ENCODE peak calls at places on chromosomes 4 and X, in nine cellular contexts. One of them, this sample, is unnamed.

GRCh38 chr4:153205757-153206156 is 1.5 kb downstream of the TRIM2 start:
- DNase-seq in lung: peak; percentile 59
- DNase-seq in HAP-1: peak; percentile 66
- DNase-seq in adrenal gland: no peak
- DNase-seq in cardiac muscle cell: peak; percentile 37
- DNase-seq in heart right ventricle: no peak
- DNase-seq in CD8-positive, alpha-beta T cell: no peak
- DNase-seq in ovary: no peak
- DNase-seq in transverse colon: peak; percentile 80
- DNase-seq in this sample: no peak

GRCh38 chr4:89752932-89753598 is 83.9 kb downstream of the SNCA start:
- DNase-seq in lung: no peak
- DNase-seq in HAP-1: no peak
- DNase-seq in adrenal gland: peak; percentile 81
- DNase-seq in cardiac muscle cell: peak; percentile 80
- DNase-seq in heart right ventricle: no peak
- DNase-seq in CD8-positive, alpha-beta T cell: no peak
- DNase-seq in ovary: peak; percentile 23
- DNase-seq in transverse colon: no peak
- DNase-seq in this sample: no peak

GRCh38 chr4:111798840-111799239 is 346.4 kb upstream of the FAM241A start:
- DNase-seq in lung: no peak
- DNase-seq in HAP-1: peak; percentile 65
- DNase-seq in adrenal gland: no peak
- DNase-seq in cardiac muscle cell: no peak
- DNase-seq in heart right ventricle: no peak
- DNase-seq in CD8-positive, alpha-beta T cell: no peak
- DNase-seq in ovary: no peak
- DNase-seq in transverse colon: no peak
- DNase-seq in this sample: no peak

GRCh38 chrX:69387559-69388487 is 116.3 kb upstream of the NALF2 start:
- DNase-seq in lung: peak; percentile 32
- DNase-seq in HAP-1: peak; percentile 75
- DNase-seq in adrenal gland: peak; percentile 51
- DNase-seq in cardiac muscle cell: peak; percentile 60
- DNase-seq in heart right ventricle: peak; percentile 33
- DNase-seq in CD8-positive, alpha-beta T cell: no peak
- DNase-seq in ovary: peak; percentile 54
- DNase-seq in transverse colon: peak; percentile 19
- DNase-seq in this sample: no peak

GRCh38 chrX:139120760-139121159 is 409.2 kb upstream of the FGF13 start:
- DNase-seq in lung: no peak
- DNase-seq in HAP-1: no peak
- DNase-seq in adrenal gland: no peak
- DNase-seq in cardiac muscle cell: no peak
- DNase-seq in heart right ventricle: no peak
- DNase-seq in CD8-positive, alpha-beta T cell: no peak
- DNase-seq in ovary: no peak
- DNase-seq in transverse colon: no peak
- DNase-seq in this sample: no peak

GRCh38 chr4:111761531-111761930 is 383.7 kb upstream of the FAM241A start:
- DNase-seq in lung: no peak
- DNase-seq in HAP-1: no peak
- DNase-seq in adrenal gland: no peak
- DNase-seq in cardiac muscle cell: no peak
- DNase-seq in heart right ventricle: no peak
- DNase-seq in CD8-positive, alpha-beta T cell: no peak
- DNase-seq in ovary: no peak
- DNase-seq in transverse colon: no peak
- DNase-seq in this sample: no peak

GRCh38 chrX:43870758-43871419 is 11.4 kb downstream of the MAOB start:
- DNase-seq in lung: no peak
- DNase-seq in HAP-1: no peak
- DNase-seq in adrenal gland: peak; percentile 31
- DNase-seq in cardiac muscle cell: no peak
- DNase-seq in heart right ventricle: peak; percentile 28
- DNase-seq in CD8-positive, alpha-beta T cell: no peak
- DNase-seq in ovary: peak; percentile 25
- DNase-seq in transverse colon: no peak
- DNase-seq in this sample: no peak

GRCh38 chr4:3136454-3136853 is 62.0 kb downstream of the HTT start:
- DNase-seq in lung: no peak
- DNase-seq in HAP-1: no peak
- DNase-seq in adrenal gland: no peak
- DNase-seq in cardiac muscle cell: peak; percentile 46
- DNase-seq in heart right ventricle: no peak
- DNase-seq in CD8-positive, alpha-beta T cell: no peak
- DNase-seq in ovary: no peak
- DNase-seq in transverse colon: no peak
- DNase-seq in this sample: no peak

GRCh38 chrX:28719620-28720019 is 132.4 kb downstream of the IL1RAPL1 start:
- DNase-seq in lung: no peak
- DNase-seq in HAP-1: no peak
- DNase-seq in adrenal gland: no peak
- DNase-seq in cardiac muscle cell: no peak
- DNase-seq in heart right ventricle: no peak
- DNase-seq in CD8-positive, alpha-beta T cell: no peak
- DNase-seq in ovary: no peak
- DNase-seq in transverse colon: no peak
- DNase-seq in this sample: no peak

GRCh38 chr4:17512973-17513665 is 1.2 kb upstream of the QDPR start:
- DNase-seq in lung: no peak
- DNase-seq in HAP-1: no peak
- DNase-seq in adrenal gland: no peak
- DNase-seq in cardiac muscle cell: no peak
- DNase-seq in heart right ventricle: no peak
- DNase-seq in CD8-positive, alpha-beta T cell: no peak
- DNase-seq in ovary: no peak
- DNase-seq in transverse colon: no peak
- DNase-seq in this sample: no peak

GRCh38 chr4:74970577-74970976 is 37.7 kb downstream of the PARM1 start:
- DNase-seq in lung: no peak
- DNase-seq in HAP-1: no peak
- DNase-seq in adrenal gland: no peak
- DNase-seq in cardiac muscle cell: no peak
- DNase-seq in heart right ventricle: no peak
- DNase-seq in CD8-positive, alpha-beta T cell: no peak
- DNase-seq in ovary: no peak
- DNase-seq in transverse colon: no peak
- DNase-seq in this sample: no peak

GRCh38 chr4:84596826-84597225 is 13.9 kb downstream of the CDS1 start:
- DNase-seq in lung: peak; percentile 47
- DNase-seq in HAP-1: no peak
- DNase-seq in adrenal gland: no peak
- DNase-seq in cardiac muscle cell: no peak
- DNase-seq in heart right ventricle: no peak
- DNase-seq in CD8-positive, alpha-beta T cell: no peak
- DNase-seq in ovary: no peak
- DNase-seq in transverse colon: no peak
- DNase-seq in this sample: peak; percentile 39

GRCh38 chr4:119289313-119289712 is 32.6 kb downstream of the FABP2 start:
- DNase-seq in lung: no peak
- DNase-seq in HAP-1: no peak
- DNase-seq in adrenal gland: no peak
- DNase-seq in cardiac muscle cell: no peak
- DNase-seq in heart right ventricle: no peak
- DNase-seq in CD8-positive, alpha-beta T cell: no peak
- DNase-seq in ovary: no peak
- DNase-seq in transverse colon: no peak
- DNase-seq in this sample: no peak
- H3K36me3 ChIP-seq in lung: peaks cover 5% of the 10 kb centered on the region
- H3K36me3 ChIP-seq in HAP-1: peaks cover 2% of the 10 kb centered on the region
- H3K36me3 ChIP-seq in adrenal gland: peaks cover 2% of the 10 kb centered on the region
- H3K36me3 ChIP-seq in cardiac muscle cell: peaks cover 19% of the 10 kb centered on the region
- H3K36me3 ChIP-seq in heart right ventricle: no peaks in the 10 kb centered on the region
- H3K36me3 ChIP-seq in CD8-positive, alpha-beta T cell: no peaks in the 10 kb centered on the region
- H3K36me3 ChIP-seq in ovary: no peaks in the 10 kb centered on the region
- H3K36me3 ChIP-seq in transverse colon: peaks cover 16% of the 10 kb centered on the region
- H3K36me3 ChIP-seq in this sample: no peaks in the 10 kb centered on the region

GRCh38 chr4:94934864-94935263 is 177.1 kb downstream of the BMPR1B start:
- DNase-seq in lung: no peak
- DNase-seq in HAP-1: no peak
- DNase-seq in adrenal gland: no peak
- DNase-seq in cardiac muscle cell: no peak
- DNase-seq in heart right ventricle: no peak
- DNase-seq in CD8-positive, alpha-beta T cell: no peak
- DNase-seq in ovary: no peak
- DNase-seq in transverse colon: no peak
- DNase-seq in this sample: no peak
- H3K36me3 ChIP-seq in lung: no peaks in the 10 kb centered on the region
- H3K36me3 ChIP-seq in HAP-1: no peaks in the 10 kb centered on the region
- H3K36me3 ChIP-seq in adrenal gland: no peaks in the 10 kb centered on the region
- H3K36me3 ChIP-seq in cardiac muscle cell: no peaks in the 10 kb centered on the region
- H3K36me3 ChIP-seq in heart right ventricle: no peaks in the 10 kb centered on the region
- H3K36me3 ChIP-seq in CD8-positive, alpha-beta T cell: no peaks in the 10 kb centered on the region
- H3K36me3 ChIP-seq in ovary: no peaks in the 10 kb centered on the region
- H3K36me3 ChIP-seq in transverse colon: no peaks in the 10 kb centered on the region
- H3K36me3 ChIP-seq in this sample: no peaks in the 10 kb centered on the region

GRCh38 chr4:113730467-113731216 is 30.9 kb downstream of the CAMK2D start:
- DNase-seq in lung: no peak
- DNase-seq in HAP-1: no peak
- DNase-seq in adrenal gland: no peak
- DNase-seq in cardiac muscle cell: no peak
- DNase-seq in heart right ventricle: no peak
- DNase-seq in CD8-positive, alpha-beta T cell: no peak
- DNase-seq in ovary: no peak
- DNase-seq in transverse colon: no peak
- DNase-seq in this sample: no peak

GRCh38 chr4:113727802-113728201 is 33.7 kb downstream of the CAMK2D start:
- DNase-seq in lung: no peak
- DNase-seq in HAP-1: no peak
- DNase-seq in adrenal gland: no peak
- DNase-seq in cardiac muscle cell: no peak
- DNase-seq in heart right ventricle: no peak
- DNase-seq in CD8-positive, alpha-beta T cell: no peak
- DNase-seq in ovary: no peak
- DNase-seq in transverse colon: no peak
- DNase-seq in this sample: no peak

GRCh38 chr4:113725963-113726362 is 35.6 kb downstream of the CAMK2D start:
- DNase-seq in lung: no peak
- DNase-seq in HAP-1: peak; percentile 73
- DNase-seq in adrenal gland: no peak
- DNase-seq in cardiac muscle cell: no peak
- DNase-seq in heart right ventricle: no peak
- DNase-seq in CD8-positive, alpha-beta T cell: no peak
- DNase-seq in ovary: no peak
- DNase-seq in transverse colon: no peak
- DNase-seq in this sample: no peak
- H3K36me3 ChIP-seq in lung: no peaks in the 10 kb centered on the region
- H3K36me3 ChIP-seq in HAP-1: no peaks in the 10 kb centered on the region
- H3K36me3 ChIP-seq in adrenal gland: no peaks in the 10 kb centered on the region
- H3K36me3 ChIP-seq in cardiac muscle cell: no peaks in the 10 kb centered on the region
- H3K36me3 ChIP-seq in heart right ventricle: no peaks in the 10 kb centered on the region
- H3K36me3 ChIP-seq in CD8-positive, alpha-beta T cell: no peaks in the 10 kb centered on the region
- H3K36me3 ChIP-seq in ovary: no peaks in the 10 kb centered on the region
- H3K36me3 ChIP-seq in transverse colon: no peaks in the 10 kb centered on the region
- H3K36me3 ChIP-seq in this sample: no peaks in the 10 kb centered on the region

DNA sequence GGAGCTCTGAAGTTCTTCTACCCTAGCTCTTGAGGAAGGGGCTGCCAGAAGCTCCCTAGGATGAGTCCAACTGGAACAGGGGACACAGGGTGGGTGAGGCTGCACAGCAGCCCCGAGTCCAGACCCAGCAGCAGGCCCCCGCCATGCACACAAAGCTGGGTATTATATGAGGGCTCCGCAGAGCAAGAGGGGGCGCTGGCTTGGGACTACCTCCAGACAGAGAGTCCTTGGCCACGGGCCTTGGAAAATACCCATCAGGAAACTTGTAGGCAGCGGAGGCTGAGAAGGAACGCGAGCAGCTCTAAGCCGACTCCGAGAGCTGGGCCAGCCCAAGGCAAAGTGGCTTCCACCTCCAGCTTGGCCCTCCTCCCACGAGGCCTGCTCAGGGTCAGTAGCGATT is 8.1 kb downstream of the HCFC1 start:
- DNase-seq in lung: no peak
- DNase-seq in HAP-1: no peak
- DNase-seq in adrenal gland: no peak
- DNase-seq in cardiac muscle cell: no peak
- DNase-seq in heart right ventricle: no peak
- DNase-seq in CD8-positive, alpha-beta T cell: no peak
- DNase-seq in ovary: no peak
- DNase-seq in transverse colon: no peak
- DNase-seq in this sample: no peak
- H3K36me3 ChIP-seq in lung: peaks cover 42% of the 10 kb centered on the region
- H3K36me3 ChIP-seq in HAP-1: peaks cover 81% of the 10 kb centered on the region
- H3K36me3 ChIP-seq in adrenal gland: peaks cover 51% of the 10 kb centered on the region
- H3K36me3 ChIP-seq in cardiac muscle cell: no peaks in the 10 kb centered on the region
- H3K36me3 ChIP-seq in heart right ventricle: no peaks in the 10 kb centered on the region
- H3K36me3 ChIP-seq in CD8-positive, alpha-beta T cell: peaks cover 31% of the 10 kb centered on the region
- H3K36me3 ChIP-seq in ovary: no peaks in the 10 kb centered on the region
- H3K36me3 ChIP-seq in transverse colon: no peaks in the 10 kb centered on the region
- H3K36me3 ChIP-seq in this sample: peaks cover 53% of the 10 kb centered on the region

DNA sequence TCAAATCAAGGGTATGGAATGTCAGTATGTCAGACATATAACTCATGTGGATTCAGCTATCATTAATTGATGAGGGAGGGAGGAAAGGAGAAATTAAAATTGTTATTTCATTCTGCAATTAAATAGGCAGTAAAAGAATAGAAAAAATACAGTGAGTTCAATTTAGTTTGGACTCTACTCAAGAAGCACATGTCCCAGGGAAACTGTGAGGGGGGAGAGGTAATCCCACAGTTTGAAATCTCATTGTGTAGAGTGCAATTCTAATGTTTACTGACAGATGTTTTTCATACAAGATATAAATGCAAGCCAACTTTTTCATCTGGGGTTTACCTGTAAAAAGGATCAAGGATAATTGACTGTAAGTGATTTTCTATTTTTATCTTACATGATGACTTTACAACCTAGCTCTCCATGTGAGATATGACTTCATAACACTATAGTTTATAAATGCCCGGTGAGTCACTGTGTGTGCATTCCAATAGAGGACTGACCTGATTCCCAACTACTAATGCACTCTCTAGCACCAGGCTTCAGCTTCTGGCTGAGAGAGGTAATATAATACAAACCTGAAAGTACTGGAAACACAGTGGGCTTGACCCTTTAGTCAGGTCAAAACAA is 35.2 kb upstream of the SCD5 start:
- DNase-seq in lung: no peak
- DNase-seq in HAP-1: no peak
- DNase-seq in adrenal gland: peak; percentile 25
- DNase-seq in cardiac muscle cell: peak; percentile 55
- DNase-seq in heart right ventricle: no peak
- DNase-seq in CD8-positive, alpha-beta T cell: no peak
- DNase-seq in ovary: no peak
- DNase-seq in transverse colon: peak; percentile 27
- DNase-seq in this sample: no peak
- H3K36me3 ChIP-seq in lung: peaks cover 5% of the 10 kb centered on the region
- H3K36me3 ChIP-seq in HAP-1: peaks cover 45% of the 10 kb centered on the region
- H3K36me3 ChIP-seq in adrenal gland: peaks cover 43% of the 10 kb centered on the region
- H3K36me3 ChIP-seq in cardiac muscle cell: peaks cover 44% of the 10 kb centered on the region
- H3K36me3 ChIP-seq in heart right ventricle: no peaks in the 10 kb centered on the region
- H3K36me3 ChIP-seq in CD8-positive, alpha-beta T cell: peaks cover 7% of the 10 kb centered on the region
- H3K36me3 ChIP-seq in ovary: no peaks in the 10 kb centered on the region
- H3K36me3 ChIP-seq in transverse colon: peaks cover 35% of the 10 kb centered on the region
- H3K36me3 ChIP-seq in this sample: peaks cover 61% of the 10 kb centered on the region

GRCh38 chr4:40212674-40213504 is 16.1 kb downstream of the RHOH start:
- DNase-seq in lung: no peak
- DNase-seq in HAP-1: no peak
- DNase-seq in adrenal gland: no peak
- DNase-seq in cardiac muscle cell: no peak
- DNase-seq in heart right ventricle: no peak
- DNase-seq in CD8-positive, alpha-beta T cell: no peak
- DNase-seq in ovary: no peak
- DNase-seq in transverse colon: no peak
- DNase-seq in this sample: no peak
- H3K36me3 ChIP-seq in lung: no peaks in the 10 kb centered on the region
- H3K36me3 ChIP-seq in HAP-1: no peaks in the 10 kb centered on the region
- H3K36me3 ChIP-seq in adrenal gland: no peaks in the 10 kb centered on the region
- H3K36me3 ChIP-seq in cardiac muscle cell: no peaks in the 10 kb centered on the region
- H3K36me3 ChIP-seq in heart right ventricle: no peaks in the 10 kb centered on the region
- H3K36me3 ChIP-seq in CD8-positive, alpha-beta T cell: peaks cover 30% of the 10 kb centered on the region
- H3K36me3 ChIP-seq in ovary: no peaks in the 10 kb centered on the region
- H3K36me3 ChIP-seq in transverse colon: no peaks in the 10 kb centered on the region
- H3K36me3 ChIP-seq in this sample: peaks cover 64% of the 10 kb centered on the region